ENCODE peak calls at places on chromosomes 4 and X, in eight cellular contexts. I, A, D, K, U, X, Y and E are unnamed samples. For H3K4me1, the result is how much of the 10 kb centered on the place peaks cover.

GRCh38 chr4:76947369-76947768 is 2.2 kb upstream of the SEPTIN11 start:
- DNase-seq in I (no peak), A (no peak), D (no peak), K (no peak), U (no peak), X (no peak), Y (no peak), E (peak)

GRCh38 chr4:113131621-113132020 is 82.2 kb downstream of the ANK2 start:
- DNase-seq in I (no peak), A (no peak), D (no peak), K (no peak), U (no peak), X (no peak), Y (no peak), E (no peak)

GRCh38 chrX:112820364-112821308 is 20.0 kb downstream of the AMOT start:
- DNase-seq in I (no peak), A (no peak), D (no peak), K (no peak), U (no peak), X (no peak), Y (peak), E (no peak)

GRCh38 chrX:46039526-46039925 is 505.7 kb downstream of the ZNF674 start:
- DNase-seq in I (no peak), A (no peak), D (no peak), K (no peak), U (no peak), X (no peak), Y (no peak), E (no peak)

GRCh38 chr4:2482693-2483092 is 13.8 kb downstream of the RNF4 start:
- DNase-seq in I (peak), A (peak), D (no peak), K (peak), U (peak), X (peak), Y (no peak), E (no peak)

GRCh38 chrX:70485466-70485865 is 40.8 kb downstream of the DLG3 start:
- DNase-seq in I (no peak), A (no peak), D (peak), K (no peak), U (no peak), X (no peak), Y (no peak), E (peak)

GRCh38 chrX:54921427-54922021 is 900 bp downstream of the TRO start:
- DNase-seq in I (peak), A (peak), D (no peak), K (peak), U (peak), X (peak), Y (no peak), E (peak)

GRCh38 chrX:3244955-3245354 is 101.5 kb downstream of the MXRA5 start:
- DNase-seq in I (no peak), A (no peak), D (peak), K (no peak), U (no peak), X (peak), Y (peak), E (no peak)

GRCh38 chrX:71534773-71535544 is 2.1 kb downstream of the OGT start:
- DNase-seq in I (no peak), A (no peak), D (peak), K (no peak), U (no peak), X (no peak), Y (no peak), E (no peak)

GRCh38 chr4:55444822-55445221 is 49.1 kb downstream of the TMEM165 start:
- DNase-seq in I (no peak), A (no peak), D (peak), K (no peak), U (no peak), X (peak), Y (no peak), E (no peak)

DNA sequence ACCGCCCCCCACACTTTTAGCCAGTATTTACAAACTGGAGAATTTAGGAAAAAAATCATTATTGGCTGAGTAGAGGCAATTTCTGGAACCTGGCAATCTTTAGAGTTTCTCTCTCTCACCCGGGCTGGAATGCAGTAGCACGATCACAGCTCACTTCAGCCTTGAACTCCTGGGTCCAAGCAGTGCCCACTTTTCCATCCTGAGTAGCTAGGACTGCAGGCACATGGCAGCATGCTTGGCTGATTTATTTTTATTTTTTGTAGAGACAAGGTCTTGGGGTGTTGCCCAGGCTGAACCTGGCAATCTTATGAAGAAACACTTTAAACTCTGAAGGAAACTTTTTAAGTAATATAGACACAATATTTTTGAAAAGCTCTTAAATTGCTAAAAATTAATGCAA is 120.1 kb downstream of the AFF1 start:
- DNase-seq in I (no peak), A (no peak), D (no peak), K (no peak), U (no peak), X (no peak), Y (no peak), E (no peak)
- H3K4me1 ChIP-seq in I (under half), A (half or more), D (under half), K (half or more), U (half or more), X (under half), Y (under half), E (under half)

DNA sequence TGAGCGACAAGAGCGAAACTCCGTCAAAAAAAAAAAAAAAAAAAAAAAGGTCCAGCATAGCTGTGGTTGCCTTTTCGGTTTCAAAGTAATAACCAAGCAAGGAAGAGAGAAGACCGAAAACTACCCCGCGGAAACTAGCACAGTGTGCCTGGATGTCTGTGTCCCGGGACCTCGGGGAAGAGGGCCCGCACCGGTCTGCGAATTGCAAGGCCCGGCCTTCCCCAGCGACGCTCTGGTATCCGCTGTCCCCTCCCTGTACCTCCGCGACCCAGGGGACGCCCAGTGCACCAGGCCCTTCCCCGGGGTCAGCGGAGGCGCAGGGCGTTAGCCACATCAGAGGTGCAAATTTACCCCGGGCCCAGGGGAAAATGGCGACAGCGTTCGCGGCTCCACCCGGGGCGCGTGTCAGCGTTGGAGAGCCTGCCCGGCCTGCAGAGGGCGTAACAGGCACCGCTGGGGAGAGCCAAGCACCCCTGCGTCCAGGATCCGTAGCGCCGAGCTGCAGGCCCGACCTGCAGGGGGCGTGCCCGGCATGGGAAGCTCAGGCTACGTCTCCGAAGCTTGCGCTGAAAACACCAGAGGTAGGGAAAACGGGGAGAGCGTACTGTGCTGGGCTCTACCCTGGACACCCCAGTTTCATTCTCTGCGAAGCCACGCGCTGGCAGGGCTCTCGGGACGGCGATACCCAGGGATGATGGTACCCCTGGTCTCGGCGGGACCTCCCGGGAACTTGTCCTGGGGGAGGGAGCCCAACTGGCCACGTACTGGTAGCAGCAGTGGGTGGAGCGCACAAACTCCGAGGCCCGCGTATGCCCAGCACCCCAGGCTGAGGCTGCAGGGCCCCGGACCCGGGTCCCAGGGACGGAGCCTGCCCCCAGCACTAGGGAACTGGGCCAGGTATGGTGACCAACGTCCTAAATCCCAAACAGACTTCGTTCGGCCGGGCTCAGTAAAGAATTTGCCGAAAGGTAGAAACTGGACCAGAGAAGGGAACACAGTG is 16.2 kb downstream of the NKX6-1 start:
- DNase-seq in I (no peak), A (no peak), D (no peak), K (peak), U (no peak), X (no peak), Y (peak), E (peak)
- TF ChIP-seq CTCF in I (no peak), A (peak), D (no peak), K (peak), U (peak), X (peak), Y (peak), E (peak)

DNA sequence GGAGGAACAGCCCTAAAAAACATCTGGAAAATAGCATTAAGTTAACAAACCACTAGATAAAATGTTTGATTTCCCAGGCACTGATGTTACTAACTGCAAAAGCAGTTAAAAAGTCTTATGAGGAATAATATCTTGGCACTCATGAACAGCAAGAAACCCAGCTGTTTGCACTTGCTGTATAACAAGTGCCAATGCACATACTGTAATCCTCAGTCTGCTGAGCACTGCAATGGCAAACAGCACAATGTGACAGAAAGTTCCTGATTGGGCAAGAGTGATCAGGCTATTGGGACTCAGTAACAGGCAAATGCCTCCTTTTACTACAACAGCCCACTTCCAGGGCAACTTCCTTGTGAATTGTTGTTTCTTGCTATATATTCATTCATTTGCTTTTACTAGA is 20.8 kb upstream of the SEC24B start:
- DNase-seq in I (no peak), A (no peak), D (no peak), K (no peak), U (no peak), X (no peak), Y (no peak), E (no peak)
- H3K4me1 ChIP-seq in I (under half), A (under half), D (under half), K (under half), U (under half), X (under half), Y (under half), E (under half)

GRCh38 chr4:71254451-71255012 is 84.3 kb upstream of the SLC4A4 start:
- DNase-seq in I (no peak), A (no peak), D (peak), K (no peak), U (no peak), X (no peak), Y (no peak), E (no peak)
- TF ChIP-seq CTCF in I (no peak), A (no peak), D (no peak), K (no peak), U (no peak), X (no peak), Y (no peak), E (no peak)

GRCh38 chrX:154712781-154713391 is 38.0 kb downstream of the GAB3 start:
- DNase-seq in I (no peak), A (no peak), D (peak), K (no peak), U (no peak), X (peak), Y (peak), E (no peak)

GRCh38 chrX:154718607-154719006 is 32.3 kb downstream of the GAB3 start:
- DNase-seq in I (no peak), A (no peak), D (no peak), K (no peak), U (no peak), X (no peak), Y (no peak), E (no peak)

GRCh38 chrX:154717824-154718223 is 33.1 kb downstream of the GAB3 start:
- DNase-seq in I (no peak), A (no peak), D (peak), K (no peak), U (peak), X (no peak), Y (no peak), E (no peak)

GRCh38 chrX:154714925-154715324 is 36.0 kb downstream of the GAB3 start:
- DNase-seq in I (no peak), A (no peak), D (peak), K (no peak), U (peak), X (peak), Y (no peak), E (peak)

GRCh38 chrX:154715825-154716224 is 35.1 kb downstream of the GAB3 start:
- DNase-seq in I (no peak), A (no peak), D (peak), K (no peak), U (no peak), X (no peak), Y (no peak), E (no peak)
- H3K4me1 ChIP-seq in I (under half), A (half or more), D (under half), K (under half), U (under half), X (under half), Y (under half), E (under half)